ENCODE peak calls at places on chromosome 20, in seven cellular contexts. A is ovary, S is suprapubic skin, W is HepG2, T is prostate gland, L is HCT116, H is heart left ventricle. K is an unnamed sample. For H3K4me1, the result is how much of the 10 kb centered on the place peaks cover.

GRCh38 chr20:63070771-63071540 is 64.2 kb upstream of the BHLHE23 start:
- DNase-seq in A (no peak), S (peak), W (no peak), T (no peak), L (no peak), H (peak), K (peak)

GRCh38 chr20:57445298-57445697 is 54.1 kb downstream of the RBM38 start:
- DNase-seq in A (peak), S (no peak), W (no peak), T (no peak), L (no peak), H (peak), K (no peak)

GRCh38 chr20:55067158-55067825 is 591.9 kb downstream of the DOK5 start:
- DNase-seq in A (no peak), S (no peak), W (no peak), T (no peak), L (no peak), H (no peak), K (no peak)

GRCh38 chr20:50077818-50078601 is 34.9 kb downstream of the UBE2V1 start:
- DNase-seq in A (no peak), S (peak), W (no peak), T (no peak), L (no peak), H (no peak), K (no peak)

GRCh38 chr20:21808863-21809664 is 103.6 kb downstream of the PAX1 start:
- DNase-seq in A (no peak), S (no peak), W (peak), T (peak), L (no peak), H (peak), K (peak)

GRCh38 chr20:7980332-7981046 is 39.1 kb downstream of the TMX4 start:
- DNase-seq in A (no peak), S (no peak), W (peak), T (peak), L (peak), H (no peak), K (no peak)

GRCh38 chr20:57133926-57134650 is 132.4 kb downstream of the BMP7 start:
- DNase-seq in A (no peak), S (no peak), W (no peak), T (no peak), L (no peak), H (no peak), K (no peak)

GRCh38 chr20:50788045-50788867 is 6.6 kb upstream of the BCAS4 start:
- DNase-seq in A (peak), S (no peak), W (peak), T (peak), L (peak), H (peak), K (no peak)

GRCh38 chr20:51156796-51157119 is 133.9 kb upstream of the KCNG1 start:
- DNase-seq in A (no peak), S (no peak), W (no peak), T (no peak), L (no peak), H (no peak), K (no peak)

GRCh38 chr20:58716476-58717277 is 24.1 kb downstream of the NPEPL1 start:
- DNase-seq in A (no peak), S (no peak), W (peak), T (peak), L (no peak), H (peak), K (peak)

GRCh38 chr20:13665709-13666108 is 27.0 kb upstream of the TASP1 start:
- DNase-seq in A (no peak), S (no peak), W (no peak), T (no peak), L (no peak), H (no peak), K (no peak)

GRCh38 chr20:38870733-38871559 is 55.3 kb upstream of the FAM83D start:
- DNase-seq in A (no peak), S (no peak), W (no peak), T (no peak), L (peak), H (no peak), K (no peak)

GRCh38 chr20:62950741-62951140 is 1.8 kb upstream of the SLC17A9 start:
- DNase-seq in A (peak), S (no peak), W (no peak), T (no peak), L (no peak), H (no peak), K (no peak)

GRCh38 chr20:38260025-38260377 is 534 bp downstream of the KIAA1755 start:
- DNase-seq in A (no peak), S (peak), W (peak), T (no peak), L (no peak), H (no peak), K (no peak)

GRCh38 chr20:63452341-63453028 is 20.0 kb downstream of the KCNQ2 start:
- DNase-seq in A (no peak), S (no peak), W (no peak), T (no peak), L (no peak), H (no peak), K (no peak)

GRCh38 chr20:52105045-52105572 is 86.5 kb downstream of the ZFP64 start:
- DNase-seq in A (no peak), S (no peak), W (no peak), T (no peak), L (no peak), H (no peak), K (peak)

GRCh38 chr20:34643919-34644318 is 33.0 kb downstream of the PIGU start:
- DNase-seq in A (no peak), S (no peak), W (no peak), T (no peak), L (no peak), H (no peak), K (no peak)

GRCh38 chr20:62156592-62157386 is 13.2 kb downstream of the SS18L1 start:
- DNase-seq in A (peak), S (no peak), W (peak), T (peak), L (peak), H (peak), K (peak)

GRCh38 chr20:20712004-20712473 is 405 bp downstream of the RALGAPA2 start:
- DNase-seq in A (no peak), S (no peak), W (peak), T (peak), L (no peak), H (no peak), K (no peak)

GRCh38 chr20:4225778-4226177 is 210.4 kb upstream of the RNF24 start:
- DNase-seq in A (no peak), S (no peak), W (peak), T (no peak), L (no peak), H (peak), K (no peak)

GRCh38 chr20:4229415-4229814 is 214.1 kb upstream of the RNF24 start:
- DNase-seq in A (no peak), S (no peak), W (no peak), T (no peak), L (no peak), H (no peak), K (no peak)

GRCh38 chr20:4226330-4227084 is 211.1 kb upstream of the RNF24 start:
- DNase-seq in A (no peak), S (no peak), W (no peak), T (no peak), L (no peak), H (no peak), K (no peak)

GRCh38 chr20:4230185-4230584 is 214.8 kb upstream of the RNF24 start:
- DNase-seq in A (no peak), S (no peak), W (no peak), T (no peak), L (no peak), H (no peak), K (no peak)

GRCh38 chr20:4227085-4227821 is 211.9 kb upstream of the RNF24 start:
- DNase-seq in A (no peak), S (no peak), W (peak), T (no peak), L (no peak), H (peak), K (no peak)
- TF ChIP-seq CTCF in A (no peak), S (peak), W (peak), T (no peak), L (peak), H (peak), K (peak)

GRCh38 chr20:41074441-41074840 is 45.8 kb downstream of the TOP1 start:
- DNase-seq in A (no peak), S (no peak), W (no peak), T (no peak), L (no peak), H (no peak), K (no peak)
- H3K4me1 ChIP-seq in A (under half), S (under half), W (under half), T (under half), L (under half), H (half or more), K (under half)

GRCh38 chr20:44615876-44616603 is 33.7 kb downstream of the PKIG start:
- DNase-seq in A (no peak), S (no peak), W (no peak), T (no peak), L (no peak), H (peak), K (no peak)
- TF ChIP-seq POLR2A in A (no peak), S (no peak), W (no peak), T (no peak), L (no peak), H (no peak), K (no peak)

DNA sequence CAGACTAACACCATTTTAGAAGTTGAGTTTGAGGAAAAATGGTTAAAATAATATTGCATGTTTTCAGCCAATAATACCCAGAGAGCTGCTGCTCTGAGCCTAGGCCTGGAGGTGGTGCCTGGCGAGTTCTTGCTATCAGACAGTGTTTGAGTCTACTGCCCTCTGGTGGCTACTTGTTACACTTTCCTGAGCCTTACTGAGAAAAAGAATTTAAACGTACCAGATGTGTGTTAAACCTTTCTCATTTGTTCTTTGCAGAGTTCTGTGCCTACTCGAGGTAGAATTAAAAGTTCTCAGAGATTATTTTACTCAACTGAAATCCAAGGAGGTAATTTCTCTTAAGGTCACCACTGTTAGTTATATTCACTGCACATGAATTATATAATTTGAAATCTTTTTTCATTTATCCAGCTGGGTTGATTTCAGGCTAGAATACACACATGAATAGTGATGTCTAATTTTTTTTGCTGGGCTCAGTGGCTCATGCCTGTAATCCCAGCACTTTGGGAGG is 38.2 kb downstream of the SHLD1 start:
- DNase-seq in A (peak), S (peak), W (peak), T (peak), L (peak), H (peak), K (peak)
- TF ChIP-seq CTCF in A (peak), S (peak), W (peak), T (peak), L (peak), H (peak), K (peak)

GRCh38 chr20:59723108-59723500 is 118.8 kb downstream of the PHACTR3 start:
- DNase-seq in A (no peak), S (no peak), W (no peak), T (no peak), L (no peak), H (no peak), K (no peak)

GRCh38 chr20:59723607-59724456 is 119.5 kb downstream of the PHACTR3 start:
- DNase-seq in A (no peak), S (no peak), W (no peak), T (no peak), L (no peak), H (no peak), K (no peak)

GRCh38 chr20:59726196-59726595 is 121.9 kb downstream of the PHACTR3 start:
- DNase-seq in A (no peak), S (no peak), W (no peak), T (no peak), L (no peak), H (no peak), K (no peak)

GRCh38 chr20:59724457-59725366 is 120.4 kb downstream of the PHACTR3 start:
- DNase-seq in A (no peak), S (peak), W (no peak), T (no peak), L (no peak), H (no peak), K (no peak)

DNA sequence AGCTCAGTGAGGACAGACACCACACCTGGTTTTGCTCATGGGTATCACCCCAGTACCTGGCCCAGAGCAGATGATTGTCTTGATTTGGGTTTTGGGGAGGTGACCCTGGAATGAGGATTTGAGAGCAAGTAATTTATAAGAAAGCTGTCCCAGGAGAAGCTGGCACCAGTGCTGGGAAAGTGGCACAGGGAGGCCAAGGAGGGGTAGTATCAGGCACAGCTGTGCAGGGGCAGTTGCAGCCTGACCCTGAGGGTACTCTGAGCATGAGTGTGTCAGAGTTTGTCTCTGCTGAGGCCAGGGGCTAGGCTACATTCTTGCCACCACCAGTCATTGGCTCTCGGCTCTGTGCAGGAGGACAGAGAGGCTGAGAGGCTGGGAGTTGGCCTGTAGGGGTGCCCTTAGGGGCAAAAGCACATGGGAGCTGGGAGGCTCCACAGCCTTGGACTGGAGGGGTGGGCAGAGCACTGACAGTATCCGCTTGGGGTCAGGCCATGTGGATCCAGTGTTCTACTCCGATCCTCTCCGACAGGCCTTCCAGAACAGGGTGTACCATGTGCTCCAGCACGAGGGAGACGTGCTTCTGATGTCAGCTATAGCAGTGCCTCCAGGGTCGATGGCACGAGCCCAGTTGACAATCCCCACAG is 121.3 kb downstream of the PHACTR3 start:
- DNase-seq in A (no peak), S (no peak), W (no peak), T (no peak), L (no peak), H (no peak), K (no peak)
- H3K4me1 ChIP-seq in A (under half), S (under half), W (under half), T (under half), L (under half), H (under half), K (under half)

GRCh38 chr20:36460648-36461599 is 80.4 kb upstream of the MYL9 start:
- DNase-seq in A (peak), S (peak), W (peak), T (peak), L (peak), H (peak), K (peak)
- TF ChIP-seq POLR2A in A (peak), S (peak), W (peak), T (peak), L (peak), H (peak), K (peak)

K was measured in right lobe of liver.